ENCODE peak calls at places on chromosomes 16 and 17, in six cellular contexts. I is A673, V is lower leg skin, N is AG09319, R is cardiac muscle cell, A is WTC11. Y is an unnamed sample.

GRCh38 chr16:106623-107324 is 28.7 kb downstream of the MPG start:
- DNase-seq in I (peak), V (no peak), N (peak), R (peak), A (peak), Y (peak)

GRCh38 chr16:54462766-54463165 is 176.2 kb upstream of the IRX3 start:
- DNase-seq in I (no peak), V (no peak), N (no peak), R (no peak), A (no peak), Y (no peak)

GRCh38 chr16:25014500-25015147 is 545 bp downstream of the ARHGAP17 start:
- DNase-seq in I (peak), V (peak), N (no peak), R (peak), A (peak), Y (peak)

GRCh38 chr16:30180741-30181140 is 2.7 kb upstream of the CORO1A start:
- DNase-seq in I (no peak), V (no peak), N (no peak), R (no peak), A (no peak), Y (no peak)

GRCh38 chr17:28151001-28151400 is 108.5 kb downstream of the NLK start:
- DNase-seq in I (no peak), V (no peak), N (no peak), R (no peak), A (no peak), Y (no peak)

GRCh38 chr17:76710863-76711611 is at the start of gene MXRA7:
- DNase-seq in I (peak), V (peak), N (no peak), R (peak), A (peak), Y (no peak)

GRCh38 chr17:46044286-46044928 is 45.4 kb downstream of the STH start:
- DNase-seq in I (peak), V (no peak), N (peak), R (peak), A (peak), Y (peak)

GRCh38 chr17:41734139-41734948 is at the start of gene HAP1:
- DNase-seq in I (peak), V (no peak), N (no peak), R (peak), A (peak), Y (peak)

GRCh38 chr16:27972500-27972899 is 91.0 kb downstream of the GSG1L start:
- DNase-seq in I (peak), V (peak), N (no peak), R (peak), A (peak), Y (no peak)

GRCh38 chr17:83143817-83144231 is 64.4 kb downstream of the METRNL start:
- DNase-seq in I (no peak), V (peak), N (no peak), R (no peak), A (no peak), Y (no peak)

GRCh38 chr16:4976079-4976478 is 17.9 kb downstream of the SEC14L5 start:
- DNase-seq in I (no peak), V (no peak), N (no peak), R (no peak), A (no peak), Y (no peak)

GRCh38 chr17:62780951-62781350 is 27.2 kb downstream of the MARCHF10 start:
- DNase-seq in I (no peak), V (peak), N (no peak), R (no peak), A (no peak), Y (no peak)

GRCh38 chr17:2386400-2387085 is 14.3 kb downstream of the MNT start:
- DNase-seq in I (no peak), V (no peak), N (no peak), R (no peak), A (no peak), Y (no peak)

DNA sequence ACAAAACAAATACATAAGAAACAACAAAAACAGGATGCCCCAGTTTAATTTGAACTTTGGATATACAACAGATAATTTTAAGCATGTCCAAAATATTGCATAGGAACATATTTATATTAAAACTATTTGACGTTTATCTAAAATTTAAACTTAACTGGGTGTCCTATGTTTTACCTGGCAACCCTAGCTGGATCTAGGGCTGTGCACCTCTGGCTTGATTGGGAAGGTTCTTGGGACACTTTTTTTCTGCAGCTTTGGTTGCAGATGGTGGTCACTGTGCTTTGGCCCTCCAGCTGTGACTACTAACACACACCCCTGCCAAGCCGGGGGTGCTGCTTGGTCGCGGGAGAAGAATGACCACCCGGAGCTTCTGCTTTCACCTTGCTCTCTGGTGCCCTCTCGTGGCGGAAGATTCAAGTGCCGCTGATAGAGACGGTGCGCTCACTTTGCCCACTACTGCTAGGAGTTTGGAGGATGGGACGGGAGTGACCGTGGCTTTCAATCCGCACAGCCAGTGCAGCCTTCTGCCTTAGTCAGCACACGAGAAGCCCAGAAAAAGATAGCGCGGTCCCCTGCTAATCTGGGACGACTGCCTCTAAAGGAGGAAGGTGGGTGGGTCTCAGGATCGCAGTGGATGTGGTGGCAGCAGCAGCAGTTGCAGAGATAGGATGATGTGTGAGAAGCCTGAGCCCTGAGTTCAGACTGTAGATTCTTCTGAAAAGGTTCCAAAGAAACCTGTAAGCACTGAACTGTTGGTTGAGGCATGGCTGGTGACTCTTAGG is 6.7 kb downstream of the SPACA3 start:
- DNase-seq in I (peak), V (peak), N (peak), R (peak), A (peak), Y (peak)
- TF ChIP-seq CTCF in I (peak), V (no peak), N (peak), R (peak), A (peak), Y (peak)

DNA sequence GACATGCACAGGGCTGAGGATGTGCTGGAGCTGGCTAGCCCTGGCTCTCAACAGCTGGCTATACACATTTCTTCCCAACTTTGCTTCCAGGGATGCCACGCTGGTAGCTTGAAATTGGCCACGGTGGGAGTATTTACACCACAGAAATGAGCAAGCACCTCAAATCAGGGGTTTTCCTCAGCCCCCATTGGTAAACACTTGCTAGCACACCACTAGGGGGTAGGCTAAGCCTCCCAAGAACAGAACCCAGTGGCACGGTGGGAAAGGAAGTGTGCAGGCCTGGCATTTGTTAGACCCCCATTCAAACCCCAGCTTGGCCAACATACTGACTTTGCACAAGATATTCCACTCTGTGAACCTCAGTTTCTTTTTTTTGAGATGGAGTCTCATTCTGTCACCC is 12.9 kb downstream of the DRC3 start:
- DNase-seq in I (peak), V (no peak), N (no peak), R (peak), A (no peak), Y (no peak)
- TF ChIP-seq CTCF in I (peak), V (no peak), N (no peak), R (peak), A (peak), Y (no peak)

GRCh38 chr17:73360961-73361761 is 49.4 kb upstream of the CDC42EP4 start:
- DNase-seq in I (peak), V (no peak), N (no peak), R (peak), A (peak), Y (peak)
- TF ChIP-seq CTCF in I (no peak), V (no peak), N (no peak), R (no peak), A (no peak), Y (no peak)

DNA sequence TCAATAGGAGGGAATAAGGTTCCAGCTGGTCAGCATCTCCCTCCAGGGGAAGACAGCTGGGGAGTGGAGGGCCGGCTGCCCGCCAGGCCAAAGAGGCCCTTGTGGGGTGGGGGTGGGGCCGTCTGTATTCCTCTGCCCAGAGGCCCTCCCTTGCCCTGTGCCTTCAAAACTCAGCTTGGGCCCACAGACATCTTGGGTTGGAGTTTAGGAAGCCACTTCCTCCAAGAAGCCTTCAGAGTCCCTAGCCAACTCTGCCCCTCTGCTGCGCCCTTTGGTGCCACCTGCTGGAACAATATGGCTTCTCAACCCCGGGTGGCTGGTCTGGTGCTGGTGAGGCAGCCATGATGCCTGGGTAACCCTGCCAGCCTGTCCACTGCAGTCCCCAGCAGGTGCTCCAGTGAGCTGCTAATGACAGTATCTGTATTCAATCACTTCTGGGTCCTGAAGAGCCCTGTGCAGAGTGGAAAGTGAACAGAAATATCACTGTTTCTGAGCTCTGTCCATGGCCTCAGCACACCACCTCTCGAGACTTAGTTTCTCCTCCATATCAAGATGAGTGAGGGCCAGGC is 16.7 kb downstream of the HSD11B2 start:
- DNase-seq in I (peak), V (no peak), N (no peak), R (no peak), A (peak), Y (no peak)
- TF ChIP-seq CTCF in I (peak), V (no peak), N (peak), R (peak), A (peak), Y (peak)

DNA sequence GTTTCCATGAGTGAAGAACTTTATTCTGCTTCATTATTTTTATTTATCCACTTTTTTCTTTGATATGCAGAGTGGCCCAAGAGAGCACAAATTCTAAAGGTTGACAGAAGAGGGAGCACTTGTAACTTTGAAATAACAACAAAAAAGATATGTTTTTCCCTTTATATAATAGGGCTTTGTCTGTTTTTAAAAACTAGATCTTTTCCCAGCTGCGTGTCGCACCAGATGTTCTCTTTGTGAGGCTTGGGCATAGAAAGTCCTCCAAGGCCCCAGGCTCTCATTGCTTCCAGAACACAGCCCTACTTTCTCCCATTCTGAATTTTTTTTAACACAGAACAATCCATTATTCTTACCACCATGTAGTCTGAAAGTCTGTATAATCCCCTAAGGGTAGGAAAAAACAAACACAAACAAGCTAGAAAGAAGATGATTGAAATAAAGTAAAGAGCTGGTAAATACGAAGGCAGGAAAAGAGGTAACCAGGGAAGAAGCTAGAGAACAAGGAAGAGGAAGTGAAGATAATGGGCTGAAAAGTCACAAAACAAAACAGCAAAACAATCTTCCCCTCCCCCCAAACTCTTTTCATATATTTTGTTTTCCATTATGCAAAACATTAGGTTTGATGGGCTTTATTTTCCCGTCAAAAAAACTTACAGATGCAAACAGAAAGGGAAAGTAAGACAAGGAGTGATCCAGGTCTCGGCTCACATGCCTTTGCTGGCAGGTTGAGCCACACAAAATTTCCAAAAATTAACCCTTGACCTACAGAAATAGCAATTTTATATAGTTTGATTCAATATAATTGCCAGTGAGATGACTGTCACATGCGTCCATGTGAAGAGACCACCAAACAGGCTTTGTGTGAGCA is 160.3 kb downstream of the ABCA8 start:
- DNase-seq in I (peak), V (no peak), N (peak), R (no peak), A (no peak), Y (peak)
- TF ChIP-seq CTCF in I (peak), V (no peak), N (peak), R (peak), A (no peak), Y (peak)

DNA sequence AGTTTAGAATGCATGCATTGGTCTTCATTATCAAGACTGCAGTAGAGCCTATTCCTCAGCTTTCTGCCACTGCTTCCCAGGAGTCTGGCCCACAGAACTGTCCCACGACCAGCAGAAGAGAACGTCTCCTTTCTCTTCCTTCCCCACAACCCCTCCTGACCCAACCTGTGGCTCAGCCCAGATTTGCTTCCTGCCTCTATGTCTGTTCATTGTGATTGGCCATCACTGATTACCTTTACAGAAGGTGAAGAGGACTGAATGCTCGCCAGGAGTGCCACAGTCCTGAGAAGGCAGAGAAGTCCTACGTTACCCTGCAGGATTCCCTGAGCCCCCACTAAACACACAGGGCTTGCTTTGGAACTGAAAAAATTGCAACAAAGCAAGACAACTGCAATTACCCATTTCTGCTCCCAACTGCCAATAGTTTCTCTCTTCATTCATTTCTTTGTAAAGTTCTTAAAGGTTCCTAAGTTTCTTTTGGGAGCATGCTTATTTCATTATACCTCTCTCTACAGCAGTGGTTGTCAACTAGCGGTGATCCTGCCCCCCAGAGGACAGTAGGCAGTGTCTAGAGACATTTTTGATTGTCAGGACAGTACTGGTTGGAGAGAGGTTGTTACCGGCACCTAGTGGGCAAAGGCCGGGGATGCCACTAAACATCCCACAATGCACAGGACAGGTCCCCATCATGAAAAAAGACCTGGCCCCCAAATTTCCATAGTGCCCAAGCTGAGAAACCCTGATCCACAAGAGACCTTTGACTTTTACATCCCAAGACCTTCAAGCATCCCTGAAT is 4.5 kb upstream of the NAT9 start:
- DNase-seq in I (peak), V (no peak), N (no peak), R (no peak), A (peak), Y (no peak)
- TF ChIP-seq CTCF in I (peak), V (no peak), N (no peak), R (peak), A (no peak), Y (peak)

DNA sequence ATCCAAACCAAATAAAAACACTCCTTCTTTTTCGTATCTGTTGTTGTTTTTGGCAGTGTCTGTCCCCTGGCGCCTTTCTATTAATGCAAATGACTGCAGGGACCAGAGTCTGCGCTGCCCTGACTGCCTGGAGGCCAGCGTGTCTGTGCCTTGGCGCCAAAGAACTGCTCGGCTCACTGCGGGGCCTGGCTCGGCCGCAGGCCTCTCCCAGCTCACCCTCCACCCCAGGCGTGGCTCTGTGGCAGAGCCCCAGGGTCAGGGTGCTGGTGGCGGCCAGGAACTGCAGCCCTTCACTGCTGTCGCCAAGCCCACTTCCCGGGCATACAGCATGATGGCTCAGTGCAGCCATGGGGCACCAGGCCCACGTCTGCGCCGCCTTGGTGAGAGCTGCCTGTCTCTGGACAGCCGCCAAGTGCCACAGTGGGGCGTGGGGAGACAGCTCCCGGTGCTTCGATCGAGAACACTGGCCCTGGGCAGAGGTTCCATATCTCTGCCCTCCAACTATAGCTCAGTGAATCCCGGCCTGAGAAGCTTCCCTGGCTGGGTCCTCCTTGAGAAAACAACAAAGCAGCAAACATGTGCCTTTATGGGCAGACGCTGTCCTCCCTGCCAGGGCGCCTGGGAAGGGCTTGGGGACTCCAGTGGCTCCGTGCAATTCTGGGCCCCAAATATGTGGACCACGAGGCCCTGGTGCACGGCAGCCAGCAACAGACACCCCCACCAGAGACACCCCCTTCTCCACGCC is 11.1 kb downstream of the CANT1 start:
- DNase-seq in I (no peak), V (peak), N (no peak), R (no peak), A (no peak), Y (no peak)
- TF ChIP-seq CTCF in I (no peak), V (no peak), N (no peak), R (no peak), A (no peak), Y (no peak)

GRCh38 chr17:36706437-36706731 is 105.0 kb downstream of the MRM1 start:
- DNase-seq in I (no peak), V (no peak), N (no peak), R (no peak), A (no peak), Y (no peak)
- TF ChIP-seq CTCF in I (no peak), V (no peak), N (no peak), R (no peak), A (no peak), Y (no peak)

Y was measured in neural crest cell.